ENCODE peak calls at places on chromosomes 7 and 10, in ten cellular contexts. One of them, this sample, is unnamed.

GRCh38 chr7:70619659-70620058 is 512.3 kb upstream of the GALNT17 start:
- DNase-seq in GM13977: no peak
- DNase-seq in CD4-positive, alpha-beta T cell: no peak
- DNase-seq in left ventricle myocardium inferior: no peak
- DNase-seq in MM.1S: no peak
- DNase-seq in fibroblast of pulmonary artery: no peak
- DNase-seq in neural crest cell: no peak
- DNase-seq in prostate gland: no peak
- DNase-seq in left lung: no peak
- DNase-seq in heart left ventricle: no peak
- DNase-seq in this sample: no peak

GRCh38 chr7:52747817-52748216 is 287.6 kb upstream of the POM121L12 start:
- DNase-seq in GM13977: no peak
- DNase-seq in CD4-positive, alpha-beta T cell: no peak
- DNase-seq in left ventricle myocardium inferior: no peak
- DNase-seq in MM.1S: no peak
- DNase-seq in fibroblast of pulmonary artery: no peak
- DNase-seq in neural crest cell: no peak
- DNase-seq in prostate gland: no peak
- DNase-seq in left lung: no peak
- DNase-seq in heart left ventricle: no peak
- DNase-seq in this sample: no peak

GRCh38 chr7:151813997-151814396 is 62.9 kb downstream of the PRKAG2 start:
- DNase-seq in GM13977: no peak
- DNase-seq in CD4-positive, alpha-beta T cell: no peak
- DNase-seq in left ventricle myocardium inferior: no peak
- DNase-seq in MM.1S: no peak
- DNase-seq in fibroblast of pulmonary artery: no peak
- DNase-seq in neural crest cell: no peak
- DNase-seq in prostate gland: no peak
- DNase-seq in left lung: peak
- DNase-seq in heart left ventricle: no peak
- DNase-seq in this sample: no peak

GRCh38 chr10:12685261-12685861 is 316.2 kb downstream of the CCDC3 start:
- DNase-seq in GM13977: no peak
- DNase-seq in CD4-positive, alpha-beta T cell: no peak
- DNase-seq in left ventricle myocardium inferior: no peak
- DNase-seq in MM.1S: no peak
- DNase-seq in fibroblast of pulmonary artery: no peak
- DNase-seq in neural crest cell: no peak
- DNase-seq in prostate gland: no peak
- DNase-seq in left lung: no peak
- DNase-seq in heart left ventricle: no peak
- DNase-seq in this sample: no peak

GRCh38 chr10:44991571-44991970 is 9.2 kb upstream of the ZNF22 start:
- DNase-seq in GM13977: no peak
- DNase-seq in CD4-positive, alpha-beta T cell: no peak
- DNase-seq in left ventricle myocardium inferior: no peak
- DNase-seq in MM.1S: no peak
- DNase-seq in fibroblast of pulmonary artery: no peak
- DNase-seq in neural crest cell: no peak
- DNase-seq in prostate gland: peak
- DNase-seq in left lung: no peak
- DNase-seq in heart left ventricle: no peak
- DNase-seq in this sample: no peak

GRCh38 chr7:98788921-98789320 is 80.9 kb downstream of the TMEM130 start:
- DNase-seq in GM13977: no peak
- DNase-seq in CD4-positive, alpha-beta T cell: no peak
- DNase-seq in left ventricle myocardium inferior: no peak
- DNase-seq in MM.1S: no peak
- DNase-seq in fibroblast of pulmonary artery: no peak
- DNase-seq in neural crest cell: no peak
- DNase-seq in prostate gland: no peak
- DNase-seq in left lung: no peak
- DNase-seq in heart left ventricle: no peak
- DNase-seq in this sample: no peak

GRCh38 chr7:157895520-157896375 is 558.9 kb downstream of the DNAJB6 start:
- DNase-seq in GM13977: no peak
- DNase-seq in CD4-positive, alpha-beta T cell: no peak
- DNase-seq in left ventricle myocardium inferior: no peak
- DNase-seq in MM.1S: no peak
- DNase-seq in fibroblast of pulmonary artery: no peak
- DNase-seq in neural crest cell: no peak
- DNase-seq in prostate gland: no peak
- DNase-seq in left lung: peak
- DNase-seq in heart left ventricle: no peak
- DNase-seq in this sample: no peak

GRCh38 chr10:91536101-91536500 is 96.8 kb downstream of the PPP1R3C start:
- DNase-seq in GM13977: no peak
- DNase-seq in CD4-positive, alpha-beta T cell: no peak
- DNase-seq in left ventricle myocardium inferior: peak
- DNase-seq in MM.1S: no peak
- DNase-seq in fibroblast of pulmonary artery: peak
- DNase-seq in neural crest cell: no peak
- DNase-seq in prostate gland: no peak
- DNase-seq in left lung: no peak
- DNase-seq in heart left ventricle: no peak
- DNase-seq in this sample: no peak

GRCh38 chr7:26583094-26583493 is 281.3 kb downstream of the SKAP2 start:
- DNase-seq in GM13977: no peak
- DNase-seq in CD4-positive, alpha-beta T cell: no peak
- DNase-seq in left ventricle myocardium inferior: no peak
- DNase-seq in MM.1S: no peak
- DNase-seq in fibroblast of pulmonary artery: no peak
- DNase-seq in neural crest cell: no peak
- DNase-seq in prostate gland: no peak
- DNase-seq in left lung: no peak
- DNase-seq in heart left ventricle: no peak
- DNase-seq in this sample: no peak

GRCh38 chr10:126919426-126919825 is 14.2 kb downstream of the DOCK1 start:
- DNase-seq in GM13977: no peak
- DNase-seq in CD4-positive, alpha-beta T cell: no peak
- DNase-seq in left ventricle myocardium inferior: no peak
- DNase-seq in MM.1S: no peak
- DNase-seq in fibroblast of pulmonary artery: no peak
- DNase-seq in neural crest cell: peak
- DNase-seq in prostate gland: no peak
- DNase-seq in left lung: peak
- DNase-seq in heart left ventricle: no peak
- DNase-seq in this sample: no peak

GRCh38 chr7:25395976-25396375 is 167.7 kb upstream of the NPVF start:
- DNase-seq in GM13977: no peak
- DNase-seq in CD4-positive, alpha-beta T cell: no peak
- DNase-seq in left ventricle myocardium inferior: no peak
- DNase-seq in MM.1S: no peak
- DNase-seq in fibroblast of pulmonary artery: no peak
- DNase-seq in neural crest cell: no peak
- DNase-seq in prostate gland: no peak
- DNase-seq in left lung: no peak
- DNase-seq in heart left ventricle: no peak
- DNase-seq in this sample: no peak

GRCh38 chr7:87414400-87415188 is 60.9 kb downstream of the ABCB4 start:
- DNase-seq in GM13977: no peak
- DNase-seq in CD4-positive, alpha-beta T cell: no peak
- DNase-seq in left ventricle myocardium inferior: no peak
- DNase-seq in MM.1S: no peak
- DNase-seq in fibroblast of pulmonary artery: no peak
- DNase-seq in neural crest cell: no peak
- DNase-seq in prostate gland: no peak
- DNase-seq in left lung: no peak
- DNase-seq in heart left ventricle: no peak
- DNase-seq in this sample: no peak

GRCh38 chr7:50068026-50068425 is 25.0 kb downstream of the ZPBP start:
- DNase-seq in GM13977: no peak
- DNase-seq in CD4-positive, alpha-beta T cell: no peak
- DNase-seq in left ventricle myocardium inferior: no peak
- DNase-seq in MM.1S: peak
- DNase-seq in fibroblast of pulmonary artery: peak
- DNase-seq in neural crest cell: no peak
- DNase-seq in prostate gland: no peak
- DNase-seq in left lung: no peak
- DNase-seq in heart left ventricle: no peak
- DNase-seq in this sample: no peak
- TF ChIP-seq CTCF in GM13977: no peak
- TF ChIP-seq CTCF in CD4-positive, alpha-beta T cell: peak
- TF ChIP-seq CTCF in left ventricle myocardium inferior: peak
- TF ChIP-seq CTCF in MM.1S: peak
- TF ChIP-seq CTCF in fibroblast of pulmonary artery: no peak
- TF ChIP-seq CTCF in neural crest cell: peak
- TF ChIP-seq CTCF in prostate gland: no peak
- TF ChIP-seq CTCF in left lung: peak
- TF ChIP-seq CTCF in heart left ventricle: no peak
- TF ChIP-seq CTCF in this sample: peak

DNA sequence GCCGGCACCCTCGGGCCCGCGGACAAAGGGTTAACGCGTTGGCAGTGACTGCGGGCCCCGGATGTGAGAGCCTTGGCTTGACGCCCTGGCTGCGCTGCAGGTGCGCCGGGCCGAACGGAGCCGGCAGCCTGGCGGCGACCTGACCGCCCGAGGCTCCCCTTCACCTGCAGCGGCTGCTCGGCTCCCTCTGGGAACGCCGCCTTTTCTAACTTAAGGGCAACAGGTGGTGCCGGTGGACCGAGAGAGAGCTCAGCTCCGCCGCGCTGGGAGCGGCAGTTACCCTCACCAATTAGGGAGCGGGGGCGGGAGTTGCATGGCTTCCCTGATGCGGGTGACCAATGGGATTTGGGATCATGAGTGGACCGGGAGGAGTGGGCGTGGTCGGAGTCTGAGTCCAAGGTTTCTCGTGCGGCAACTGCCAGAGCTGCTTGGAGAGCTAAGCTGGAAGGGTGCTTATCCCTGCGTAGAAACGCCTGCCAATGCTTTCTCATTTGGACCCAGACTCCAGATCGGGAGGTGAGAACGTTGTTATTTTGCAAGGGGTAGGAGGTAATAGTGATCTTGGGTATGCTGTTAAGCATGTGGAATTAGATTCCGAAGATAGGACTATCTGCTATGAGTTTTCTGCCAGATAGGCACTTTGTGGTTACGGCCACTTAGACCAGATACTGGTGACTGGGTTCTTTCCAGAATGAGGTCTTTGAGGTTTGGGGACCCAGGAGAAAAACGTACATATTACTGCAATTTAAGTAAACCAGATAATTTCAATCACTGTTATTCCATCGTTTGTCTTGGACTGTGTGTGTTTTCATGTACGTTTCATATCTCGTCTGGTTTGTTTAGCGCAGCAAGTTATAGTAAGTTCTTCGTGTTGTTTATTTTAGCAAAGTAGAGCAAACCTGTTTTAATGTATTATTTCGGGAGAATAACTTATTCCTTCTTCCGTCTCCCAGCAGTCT is at the start of gene ARL4A:
- DNase-seq in GM13977: peak
- DNase-seq in CD4-positive, alpha-beta T cell: peak
- DNase-seq in left ventricle myocardium inferior: peak
- DNase-seq in MM.1S: peak
- DNase-seq in fibroblast of pulmonary artery: peak
- DNase-seq in neural crest cell: peak
- DNase-seq in prostate gland: peak
- DNase-seq in left lung: peak
- DNase-seq in heart left ventricle: peak
- DNase-seq in this sample: peak
- TF ChIP-seq CTCF in GM13977: peak
- TF ChIP-seq CTCF in CD4-positive, alpha-beta T cell: no peak
- TF ChIP-seq CTCF in left ventricle myocardium inferior: no peak
- TF ChIP-seq CTCF in MM.1S: peak
- TF ChIP-seq CTCF in fibroblast of pulmonary artery: peak
- TF ChIP-seq CTCF in neural crest cell: no peak
- TF ChIP-seq CTCF in prostate gland: no peak
- TF ChIP-seq CTCF in left lung: no peak
- TF ChIP-seq CTCF in heart left ventricle: peak
- TF ChIP-seq CTCF in this sample: peak

DNA sequence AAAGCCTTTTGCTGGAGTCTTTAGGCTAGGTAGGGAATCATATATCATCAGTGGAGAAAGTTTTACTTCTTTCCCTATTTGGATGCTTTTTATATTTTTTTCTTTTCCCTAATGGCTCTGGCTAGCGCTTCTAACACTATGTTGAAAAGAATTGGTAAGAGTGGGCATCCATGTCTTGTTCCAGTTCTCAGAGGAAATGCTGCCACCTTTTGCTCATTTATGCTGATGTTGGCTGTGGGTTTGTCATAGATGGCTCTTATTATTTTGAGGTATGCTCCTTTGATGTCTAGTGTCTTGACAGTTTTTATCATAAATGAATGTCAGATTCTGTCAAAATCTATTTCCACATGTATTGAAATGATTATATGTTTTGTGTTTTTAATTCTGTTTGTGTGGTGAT is 1544.1 kb downstream of the REEP3 start:
- DNase-seq in GM13977: no peak
- DNase-seq in CD4-positive, alpha-beta T cell: no peak
- DNase-seq in left ventricle myocardium inferior: no peak
- DNase-seq in MM.1S: no peak
- DNase-seq in fibroblast of pulmonary artery: no peak
- DNase-seq in neural crest cell: no peak
- DNase-seq in prostate gland: no peak
- DNase-seq in left lung: no peak
- DNase-seq in heart left ventricle: no peak
- DNase-seq in this sample: no peak
- TF ChIP-seq CTCF in GM13977: no peak
- TF ChIP-seq CTCF in CD4-positive, alpha-beta T cell: no peak
- TF ChIP-seq CTCF in left ventricle myocardium inferior: no peak
- TF ChIP-seq CTCF in MM.1S: no peak
- TF ChIP-seq CTCF in fibroblast of pulmonary artery: no peak
- TF ChIP-seq CTCF in neural crest cell: no peak
- TF ChIP-seq CTCF in prostate gland: no peak
- TF ChIP-seq CTCF in left lung: no peak
- TF ChIP-seq CTCF in heart left ventricle: no peak
- TF ChIP-seq CTCF in this sample: no peak

DNA sequence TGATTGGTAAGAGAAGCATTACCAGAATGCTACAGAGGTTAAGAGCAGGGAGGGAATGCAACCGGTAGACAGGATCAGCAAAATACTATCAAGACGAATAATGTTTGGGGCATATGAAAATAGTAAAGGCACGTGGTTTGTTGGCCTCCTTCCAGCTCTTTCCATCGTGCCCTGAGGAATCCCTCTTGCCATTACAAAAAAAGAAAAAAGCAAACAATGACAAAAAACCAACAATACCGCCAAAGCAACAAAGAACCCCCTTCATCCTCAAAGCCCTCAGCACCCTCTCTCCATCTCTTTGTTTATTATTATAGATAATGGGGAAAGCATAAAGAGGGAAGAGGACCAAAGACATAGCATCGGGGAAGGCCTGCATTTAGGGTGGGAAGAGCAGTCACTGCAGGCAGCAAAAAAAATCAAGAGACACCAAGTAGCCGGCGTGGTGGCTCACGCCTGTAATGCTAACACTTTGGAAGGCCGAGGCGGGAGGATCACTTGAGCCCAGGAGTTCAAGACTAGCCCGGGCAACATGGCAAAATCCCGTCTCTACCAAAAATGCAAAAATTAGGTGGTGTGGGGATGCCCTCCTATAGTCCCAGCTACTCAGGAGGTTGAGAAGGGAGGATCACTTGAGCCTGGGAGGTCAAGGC is 78.0 kb downstream of the HIP1 start:
- DNase-seq in GM13977: no peak
- DNase-seq in CD4-positive, alpha-beta T cell: no peak
- DNase-seq in left ventricle myocardium inferior: no peak
- DNase-seq in MM.1S: no peak
- DNase-seq in fibroblast of pulmonary artery: no peak
- DNase-seq in neural crest cell: no peak
- DNase-seq in prostate gland: no peak
- DNase-seq in left lung: no peak
- DNase-seq in heart left ventricle: no peak
- DNase-seq in this sample: no peak
- TF ChIP-seq CTCF in GM13977: no peak
- TF ChIP-seq CTCF in CD4-positive, alpha-beta T cell: no peak
- TF ChIP-seq CTCF in left ventricle myocardium inferior: no peak
- TF ChIP-seq CTCF in MM.1S: no peak
- TF ChIP-seq CTCF in fibroblast of pulmonary artery: no peak
- TF ChIP-seq CTCF in neural crest cell: no peak
- TF ChIP-seq CTCF in prostate gland: no peak
- TF ChIP-seq CTCF in left lung: no peak
- TF ChIP-seq CTCF in heart left ventricle: no peak
- TF ChIP-seq CTCF in this sample: no peak

GRCh38 chr7:1558181-1558811 is 2.3 kb upstream of the TMEM184A start:
- DNase-seq in GM13977: no peak
- DNase-seq in CD4-positive, alpha-beta T cell: no peak
- DNase-seq in left ventricle myocardium inferior: peak
- DNase-seq in MM.1S: no peak
- DNase-seq in fibroblast of pulmonary artery: no peak
- DNase-seq in neural crest cell: no peak
- DNase-seq in prostate gland: no peak
- DNase-seq in left lung: peak
- DNase-seq in heart left ventricle: peak
- DNase-seq in this sample: no peak
- TF ChIP-seq CTCF in GM13977: peak
- TF ChIP-seq CTCF in CD4-positive, alpha-beta T cell: no peak
- TF ChIP-seq CTCF in left ventricle myocardium inferior: peak
- TF ChIP-seq CTCF in MM.1S: no peak
- TF ChIP-seq CTCF in fibroblast of pulmonary artery: peak
- TF ChIP-seq CTCF in neural crest cell: no peak
- TF ChIP-seq CTCF in prostate gland: no peak
- TF ChIP-seq CTCF in left lung: no peak
- TF ChIP-seq CTCF in heart left ventricle: peak
- TF ChIP-seq CTCF in this sample: no peak

This sample was measured in CD14-positive monocyte.